ENCODE peak calls at places on chromosomes 12 and 14, in five cellular contexts. V, F, M, B and Q are unnamed samples.

GRCh38 chr14:75854247-75854799 is 127.5 kb downstream of the TGFB3 start:
- DNase-seq in V (no peak), F (peak; percentile 35), M (no peak), B (no peak), Q (no peak)

GRCh38 chr14:105470812-105471771 is 3.5 kb upstream of the CRIP2 start:
- DNase-seq in V (no peak), F (peak; percentile 93), M (peak; percentile 46), B (peak; percentile 77), Q (no peak)

GRCh38 chr12:108112815-108113556 is 16.1 kb upstream of the WSCD2 start:
- DNase-seq in V (no peak), F (no peak), M (no peak), B (no peak), Q (no peak)

GRCh38 chr14:59919582-59920377 is at the start of gene LRRC9:
- DNase-seq in V (no peak), F (no peak), M (peak; percentile 26), B (peak; percentile 12), Q (no peak)

GRCh38 chr12:117039891-117040309 is 59.3 kb downstream of the TESC start:
- DNase-seq in V (no peak), F (no peak), M (no peak), B (peak; percentile 6), Q (no peak)

GRCh38 chr12:2019126-2019525 is 14.9 kb upstream of the DCP1B start:
- DNase-seq in V (no peak), F (no peak), M (no peak), B (no peak), Q (no peak)

GRCh38 chr14:55673048-55673447 is 93.0 kb downstream of the KTN1 start:
- DNase-seq in V (no peak), F (no peak), M (no peak), B (no peak), Q (no peak)

GRCh38 chr14:50835280-50835679 is 4.3 kb upstream of the NIN start:
- DNase-seq in V (peak; percentile 73), F (no peak), M (no peak), B (no peak), Q (no peak)

DNA sequence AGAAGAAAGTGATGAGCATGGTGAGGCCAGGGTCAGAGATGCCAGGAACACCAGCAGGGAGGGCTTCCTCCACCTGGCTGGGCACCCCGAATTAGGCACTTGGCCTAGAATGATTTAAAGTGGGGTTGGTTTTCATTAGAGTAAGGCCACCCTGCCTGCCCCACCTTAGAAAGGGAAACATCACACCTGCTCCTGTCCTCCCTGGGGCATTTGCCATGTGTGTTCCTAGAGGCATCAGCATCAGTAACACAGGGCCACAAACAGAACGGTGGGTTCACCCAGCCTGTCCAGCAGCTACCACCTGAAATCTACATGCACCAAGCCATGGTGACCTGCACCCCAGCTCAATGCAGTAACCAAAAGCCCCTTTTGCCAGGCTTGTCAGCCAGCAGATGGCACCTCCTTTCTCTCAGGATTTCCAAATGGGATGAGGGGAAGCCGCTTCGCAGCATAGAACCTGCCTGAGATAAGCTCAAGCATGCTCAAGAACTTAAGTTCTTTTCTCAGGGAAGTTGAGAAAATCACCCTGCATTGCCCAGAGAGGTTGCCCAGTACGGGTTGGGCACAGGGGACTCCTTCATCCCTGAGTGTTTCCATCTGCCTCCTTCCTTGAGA is 338.8 kb downstream of the DPF3 start:
- DNase-seq in V (no peak), F (no peak), M (no peak), B (no peak), Q (no peak)
- TF ChIP-seq CTCF in V (no peak), F (no peak), M (no peak), B (peak; percentile 37), Q (no peak)

GRCh38 chr14:93540235-93540634 is 109.5 kb downstream of the UNC79 start:
- DNase-seq in V (no peak), F (no peak), M (no peak), B (no peak), Q (no peak)

GRCh38 chr14:93546642-93547041 is 115.9 kb downstream of the UNC79 start:
- DNase-seq in V (no peak), F (no peak), M (no peak), B (no peak), Q (no peak)

GRCh38 chr14:93548102-93548843 is 117.5 kb downstream of the UNC79 start:
- DNase-seq in V (no peak), F (no peak), M (no peak), B (no peak), Q (no peak)

GRCh38 chr14:93544212-93544611 is 113.5 kb downstream of the UNC79 start:
- DNase-seq in V (no peak), F (no peak), M (no peak), B (no peak), Q (no peak)

DNA sequence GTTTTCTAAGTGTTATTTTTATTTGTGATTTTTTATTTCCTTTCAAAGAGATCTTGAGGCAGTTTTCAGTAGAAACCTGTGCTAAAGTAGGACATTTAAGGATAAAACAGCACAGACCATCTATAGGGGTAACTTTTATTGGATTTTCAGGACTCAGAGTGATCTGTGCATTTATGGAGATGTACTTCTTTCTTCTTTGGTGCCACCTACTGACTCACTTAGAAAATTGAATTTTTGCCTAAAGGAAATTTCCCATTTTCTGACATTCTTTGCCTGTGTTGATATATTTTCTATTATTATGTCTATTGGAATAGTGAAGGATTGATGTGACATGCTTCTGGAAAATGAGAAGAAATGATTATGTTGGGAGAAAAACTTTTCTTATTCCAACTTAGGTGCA is 113.0 kb downstream of the UNC79 start:
- DNase-seq in V (peak; percentile 33), F (no peak), M (no peak), B (no peak), Q (no peak)
- TF ChIP-seq CTCF in V (peak; percentile 53), F (peak; percentile 46), M (no peak), B (peak; percentile 41), Q (no peak)

DNA sequence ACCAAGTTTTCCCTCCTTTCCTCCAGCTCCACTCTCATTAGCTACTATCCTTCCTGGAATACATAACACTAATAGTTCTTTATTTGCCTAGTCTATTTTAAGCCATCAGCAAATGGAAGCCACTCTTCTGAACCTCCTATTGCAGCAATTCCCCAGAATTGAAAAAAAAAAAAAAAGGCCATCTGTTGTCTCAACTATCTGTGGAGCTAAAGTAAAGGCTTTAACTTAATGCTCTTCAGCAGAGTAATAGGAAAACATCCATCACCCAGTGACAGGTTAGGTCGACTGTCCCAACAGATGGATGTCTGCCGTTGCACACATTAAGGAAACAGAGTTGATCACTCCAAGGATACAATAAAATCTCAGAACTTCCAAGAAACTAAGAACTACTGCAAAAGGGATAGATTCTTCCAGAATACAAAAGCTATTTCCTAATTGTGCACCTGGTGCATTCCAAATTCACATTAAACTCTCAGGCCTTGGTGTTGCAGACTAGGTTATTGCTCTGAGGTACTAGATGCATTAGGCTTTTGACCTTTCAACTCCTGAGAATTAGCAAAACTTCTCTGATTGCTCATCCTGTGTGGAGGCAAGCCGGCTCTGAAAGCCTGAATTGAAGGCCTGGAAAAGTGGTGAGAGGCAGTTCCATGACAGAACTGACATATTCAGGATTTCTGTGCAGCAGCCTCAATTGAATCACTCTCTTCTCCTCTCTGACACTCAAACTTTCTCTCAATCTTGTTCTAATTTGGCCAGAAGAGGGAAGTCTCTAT is 238.4 kb upstream of the HMGA2 start:
- DNase-seq in V (no peak), F (no peak), M (no peak), B (no peak), Q (no peak)
- TF ChIP-seq CTCF in V (peak; percentile 1), F (no peak), M (no peak), B (no peak), Q (no peak)

DNA sequence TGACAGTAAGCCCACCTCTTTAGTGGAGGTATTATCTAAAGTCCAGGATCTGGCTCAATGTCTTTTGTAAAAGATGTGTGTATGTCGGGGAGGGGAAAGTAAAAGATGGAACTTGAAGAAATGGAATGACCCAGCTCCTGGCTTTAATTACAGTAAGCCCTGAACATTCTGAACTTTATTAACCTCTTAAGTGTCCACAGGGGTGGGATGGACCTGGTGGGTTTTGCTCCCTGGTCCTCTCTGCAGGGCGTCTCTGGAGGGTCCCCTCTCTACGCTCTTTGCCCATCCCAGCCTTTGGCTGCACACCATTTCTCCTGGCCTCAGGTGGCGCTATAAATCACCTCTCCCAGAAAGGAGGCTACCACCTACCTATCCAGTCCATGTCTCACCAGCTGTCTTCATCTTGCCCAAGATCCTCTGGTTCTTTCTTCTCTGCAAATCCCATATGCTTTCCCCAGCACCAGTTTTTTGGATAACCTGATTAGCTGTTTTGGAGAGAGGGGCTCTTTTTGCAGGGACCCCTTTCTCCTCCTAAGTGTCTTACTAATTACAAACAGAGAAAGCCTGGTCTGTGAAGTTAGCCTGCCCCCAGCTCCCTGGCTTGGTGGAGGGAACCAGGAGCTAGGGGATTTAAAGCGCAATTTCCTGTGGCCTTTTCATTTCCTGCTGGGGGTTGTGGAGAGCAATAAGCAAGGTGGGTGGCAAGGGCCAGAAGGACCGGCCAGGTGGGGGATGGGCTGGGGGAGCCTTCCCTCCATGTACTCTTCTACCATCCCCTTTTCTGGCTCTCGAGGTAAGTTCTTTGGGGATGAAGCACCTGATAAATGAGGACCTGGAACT is 3.9 kb upstream of the CISTR start:
- DNase-seq in V (no peak), F (no peak), M (no peak), B (no peak), Q (no peak)
- TF ChIP-seq CTCF in V (no peak), F (no peak), M (no peak), B (no peak), Q (no peak)